ENCODE peak calls at places on chromosomes 16 and 17, in ten cellular contexts. T, N, V, L, Z, P, R, Q, M and C are unnamed samples.
A peak's percentile ranks its signal among the peaks of the same experiment; 100 is the strongest.

GRCh38 chr16:88373211-88373610 is 9.5 kb upstream of the ZNF469 start:
- DNase-seq in T (no peak), N (no peak), V (no peak), L (no peak), Z (no peak), P (no peak), R (peak; percentile 40), Q (no peak), M (no peak), C (no peak)

GRCh38 chr17:76234354-76234679 is 6.0 kb downstream of the RNF157 start:
- DNase-seq in T (no peak), N (no peak), V (no peak), L (no peak), Z (no peak), P (no peak), R (no peak), Q (no peak), M (no peak), C (no peak)

GRCh38 chr16:4450921-4451619 is 23.4 kb downstream of the NMRAL1 start:
- DNase-seq in T (no peak), N (no peak), V (no peak), L (no peak), Z (peak; percentile 43), P (no peak), R (no peak), Q (no peak), M (no peak), C (no peak)

GRCh38 chr16:87602821-87603683 is 744 bp downstream of the JPH3 start:
- DNase-seq in T (no peak), N (no peak), V (peak; percentile 55), L (no peak), Z (no peak), P (peak; percentile 42), R (no peak), Q (no peak), M (no peak), C (no peak)

GRCh38 chr16:49431591-49432290 is 58.1 kb downstream of the C16orf78 start:
- DNase-seq in T (no peak), N (no peak), V (no peak), L (no peak), Z (no peak), P (no peak), R (peak; percentile 33), Q (no peak), M (no peak), C (no peak)

GRCh38 chr16:31301708-31302400 is 42.1 kb downstream of the ITGAM start:
- DNase-seq in T (no peak), N (no peak), V (no peak), L (no peak), Z (peak; percentile 37), P (no peak), R (no peak), Q (no peak), M (no peak), C (no peak)

GRCh38 chr17:51703364-51704341 is 443.3 kb downstream of the UTP18 start:
- DNase-seq in T (peak; percentile 59), N (no peak), V (no peak), L (peak; percentile 61), Z (no peak), P (no peak), R (peak; percentile 78), Q (peak; percentile 68), M (no peak), C (no peak)

GRCh38 chr16:3503513-3503912 is 2.7 kb downstream of the CLUAP1 start:
- DNase-seq in T (no peak), N (no peak), V (no peak), L (no peak), Z (no peak), P (no peak), R (peak; percentile 25), Q (no peak), M (no peak), C (no peak)

GRCh38 chr16:49602201-49603041 is 228.8 kb downstream of the C16orf78 start:
- DNase-seq in T (peak; percentile 41), N (no peak), V (no peak), L (peak; percentile 10), Z (no peak), P (no peak), R (peak; percentile 64), Q (no peak), M (peak; percentile 33), C (no peak)

GRCh38 chr17:41615454-41615853 is 2.9 kb upstream of the KRT16 start:
- DNase-seq in T (no peak), N (no peak), V (no peak), L (no peak), Z (no peak), P (no peak), R (no peak), Q (no peak), M (peak; percentile 85), C (no peak)
- TF ChIP-seq CTCF in T (no peak), N (no peak), V (no peak), L (no peak), Z (no peak), P (no peak), R (no peak), Q (no peak), M (no peak), C (no peak)

GRCh38 chr16:67277294-67277998 is 1.9 kb upstream of the PLEKHG4 start:
- DNase-seq in T (peak; percentile 76), N (no peak), V (no peak), L (peak; percentile 99), Z (no peak), P (no peak), R (peak; percentile 85), Q (no peak), M (no peak), C (peak; percentile 56)

GRCh38 chr16:67279296-67280089 is at the start of gene PLEKHG4:
- DNase-seq in T (peak; percentile 80), N (peak; percentile 74), V (peak; percentile 81), L (peak; percentile 38), Z (peak; percentile 87), P (peak; percentile 82), R (peak; percentile 76), Q (peak; percentile 78), M (peak; percentile 83), C (peak; percentile 26)

GRCh38 chr16:67280090-67281015 is 1.0 kb downstream of the PLEKHG4 start:
- DNase-seq in T (no peak), N (no peak), V (no peak), L (no peak), Z (no peak), P (no peak), R (no peak), Q (no peak), M (no peak), C (no peak)

GRCh38 chr16:67277999-67278772 is 1.1 kb upstream of the PLEKHG4 start:
- DNase-seq in T (peak; percentile 41), N (no peak), V (no peak), L (peak; percentile 88), Z (no peak), P (no peak), R (no peak), Q (no peak), M (no peak), C (no peak)

DNA sequence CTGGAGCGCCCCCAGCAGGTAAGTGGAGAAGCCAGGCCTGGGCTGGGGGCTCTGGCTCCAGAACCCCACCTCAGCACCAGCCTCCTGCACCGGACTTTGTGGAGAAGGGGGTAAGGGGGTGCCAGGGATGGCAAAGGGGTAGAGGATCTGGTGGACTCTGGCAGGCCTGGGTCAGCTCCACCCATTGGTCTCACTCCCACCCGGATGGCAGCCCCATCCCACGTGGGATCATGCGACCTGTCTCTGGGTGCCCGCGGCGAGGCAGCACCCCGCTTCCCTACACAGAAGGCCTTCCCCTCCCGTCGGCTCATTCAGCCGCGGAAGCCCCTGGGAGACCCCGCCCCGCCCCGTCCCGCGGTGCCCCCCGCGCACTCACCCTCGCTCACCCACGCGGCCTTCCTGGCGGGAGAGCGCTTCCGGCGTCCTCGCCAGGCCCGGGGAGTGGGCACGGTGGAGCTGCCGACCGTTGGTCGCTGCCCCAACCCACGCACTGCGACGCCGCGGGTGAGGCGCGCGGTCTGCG is 498 bp upstream of the PLEKHG4 start:
- DNase-seq in T (peak; percentile 37), N (no peak), V (peak; percentile 59), L (no peak), Z (no peak), P (no peak), R (no peak), Q (no peak), M (peak; percentile 53), C (no peak)
- TF ChIP-seq CTCF in T (no peak), N (no peak), V (no peak), L (no peak), Z (peak; percentile 41), P (no peak), R (no peak), Q (no peak), M (peak; percentile 68), C (no peak)

DNA sequence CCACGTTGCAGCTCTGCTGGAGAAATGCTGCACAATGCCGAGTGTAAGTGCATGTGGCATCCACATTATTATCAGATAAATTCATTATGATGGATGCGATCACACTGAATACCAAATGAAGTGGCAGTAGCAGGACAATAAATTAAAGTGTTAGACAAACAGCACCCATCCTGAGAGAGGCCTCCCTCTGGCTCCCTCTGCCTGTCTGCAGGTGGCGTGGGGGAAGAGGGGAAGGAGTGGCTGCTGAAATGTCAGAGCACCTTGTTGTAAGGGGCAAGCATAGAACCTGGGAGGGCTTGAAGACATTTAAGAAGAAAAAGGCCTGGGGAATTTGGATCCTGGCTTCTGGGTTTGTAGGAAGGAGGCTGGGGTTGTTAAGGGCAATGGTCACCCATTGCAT is 324.1 kb downstream of the HAPSTR1 start:
- DNase-seq in T (no peak), N (no peak), V (no peak), L (no peak), Z (no peak), P (no peak), R (no peak), Q (no peak), M (peak; percentile 36), C (no peak)
- TF ChIP-seq CTCF in T (no peak), N (no peak), V (no peak), L (no peak), Z (no peak), P (no peak), R (no peak), Q (no peak), M (peak; percentile 37), C (no peak)

GRCh38 chr16:53743149-53743566 is 39.2 kb downstream of the FTO start:
- DNase-seq in T (no peak), N (no peak), V (peak; percentile 21), L (no peak), Z (peak; percentile 55), P (peak; percentile 8), R (no peak), Q (no peak), M (peak; percentile 45), C (no peak)

GRCh38 chr16:53744449-53744848 is 40.5 kb downstream of the FTO start:
- DNase-seq in T (no peak), N (no peak), V (no peak), L (no peak), Z (peak; percentile 31), P (no peak), R (no peak), Q (no peak), M (peak; percentile 31), C (no peak)

GRCh38 chr16:53745126-53745525 is 41.2 kb downstream of the FTO start:
- DNase-seq in T (peak; percentile 21), N (no peak), V (no peak), L (peak; percentile 81), Z (peak; percentile 55), P (no peak), R (no peak), Q (no peak), M (no peak), C (no peak)

GRCh38 chr16:53741546-53741945 is 37.6 kb downstream of the FTO start:
- DNase-seq in T (no peak), N (no peak), V (no peak), L (no peak), Z (no peak), P (no peak), R (no peak), Q (no peak), M (no peak), C (no peak)

GRCh38 chr16:53745753-53746258 is 41.9 kb downstream of the FTO start:
- DNase-seq in T (no peak), N (no peak), V (no peak), L (peak; percentile 57), Z (peak; percentile 39), P (no peak), R (no peak), Q (no peak), M (no peak), C (no peak)
- TF ChIP-seq CTCF in T (no peak), N (no peak), V (no peak), L (peak; percentile 9), Z (no peak), P (no peak), R (no peak), Q (no peak), M (peak; percentile 36), C (no peak)